ENCODE peak calls at places on chromosomes 5 and 9, in eight cellular contexts. U is HT1080; Q is hypothalamus; L is activated T-cell treated with anti-CD3 and anti-CD28 coated beads, Interleukin-2, amount 50 U/mL, for 1 hour; K is ACHN; O is NCI-H2107; M is natural killer cell; X is GM04503. G is an unnamed sample.

GRCh38 chr9:35649431-35650340 is 1.0 kb downstream of the SIT1 start:
- DNase-seq in M (no peak), O (no peak), U (no peak), K (no peak), L (peak; percentile 45), X (no peak), Q (no peak), G (no peak)

GRCh38 chr5:171317225-171317624 is 8.2 kb downstream of the TLX3 start:
- DNase-seq in O (no peak), M (no peak), U (no peak), Q (no peak), K (no peak), L (no peak), X (no peak), G (no peak)

GRCh38 chr5:138655530-138656245 is 80.5 kb upstream of the HSPA9 start:
- DNase-seq in M (no peak), Q (peak; percentile 86), U (peak; percentile 24), O (no peak), K (no peak), X (no peak), L (no peak), G (no peak)

GRCh38 chr9:125444956-125445506 is 183.4 kb downstream of the GAPVD1 start:
- DNase-seq in U (no peak), Q (no peak), X (no peak), O (no peak), M (no peak), L (no peak), K (no peak), G (no peak)

GRCh38 chr5:71937906-71938698 is 169.2 kb upstream of the MAP1B start:
- DNase-seq in U (no peak), L (no peak), O (no peak), X (no peak), Q (peak; percentile 13), M (no peak), K (no peak), G (peak; percentile 66)

GRCh38 chr9:14769235-14769580 is 46.7 kb upstream of the CER1 start:
- DNase-seq in O (no peak), L (no peak), K (peak; percentile 17), M (no peak), Q (peak; percentile 4), X (no peak), U (peak; percentile 55), G (peak; percentile 74)

GRCh38 chr5:95565280-95565920 is 10.5 kb downstream of the ARSK start:
- DNase-seq in Q (no peak), U (no peak), X (no peak), O (no peak), L (no peak), K (no peak), M (no peak), G (no peak)

GRCh38 chr9:118569151-118569550 is 800.1 kb downstream of the BRINP1 start:
- DNase-seq in Q (no peak), M (no peak), U (no peak), X (no peak), L (no peak), K (no peak), O (no peak), G (no peak)

GRCh38 chr5:175878544-175879438 is 7.4 kb downstream of the CPLX2 start:
- DNase-seq in O (no peak), X (no peak), U (no peak), L (no peak), Q (no peak), K (no peak), M (no peak), G (no peak)

GRCh38 chr5:132500931-132501628 is 10.5 kb upstream of the IRF1 start:
- DNase-seq in O (no peak), M (peak; percentile 68), K (peak; percentile 62), X (no peak), L (peak; percentile 74), U (peak; percentile 53), Q (peak; percentile 17), G (no peak)

GRCh38 chr9:115069302-115069701 is 48.7 kb downstream of the TNC start:
- DNase-seq in U (no peak), X (no peak), O (no peak), K (no peak), L (no peak), Q (no peak), M (no peak), G (no peak)

GRCh38 chr9:77848897-77849296 is 182.7 kb downstream of the GNAQ start:
- DNase-seq in M (no peak), U (peak; percentile 61), X (peak; percentile 77), K (peak; percentile 70), Q (no peak), L (no peak), O (no peak), G (no peak)

GRCh38 chr5:137752873-137753226 is 1.3 kb downstream of the HNRNPA0 start:
- DNase-seq in L (no peak), K (peak; percentile 34), X (no peak), O (no peak), Q (no peak), U (peak; percentile 50), M (no peak), G (no peak)

G was measured in NCI-H748 treated with DMSO at 0.1 percent for 48 hours.